ENCODE peak calls at places on chromosome 2, in eight cellular contexts. One of them, this sample, is unnamed.

GRCh38 chr2:17958486-17959092 is 80.1 kb downstream of the KCNS3 start:
- DNase-seq in stimulated activated CD8-positive, alpha-beta memory T cell treated with anti-CD3 and anti-CD28 coated beads, Interleukin-7, amount 100 ng/mL, for 24 hours: no peak
- DNase-seq in effector memory CD8-positive, alpha-beta T cell: no peak
- DNase-seq in NCI-H1105 treated with DMSO at 0.1 percent for 48 hours: no peak
- DNase-seq in kidney tubule cell: no peak
- DNase-seq in activated naive CD8-positive, alpha-beta T cell treated with anti-CD3 and anti-CD28 coated beads for 36 hours: no peak
- DNase-seq in activated naive CD4-positive, alpha-beta T cell treated with anti-CD3 and anti-CD28 coated beads, Interleukin-2, amount 50 U/mL, for 72 hours: no peak
- DNase-seq in heart left ventricle: no peak
- DNase-seq in this sample: no peak

GRCh38 chr2:110216803-110217202 is 4.5 kb upstream of the MTLN start:
- DNase-seq in stimulated activated CD8-positive, alpha-beta memory T cell treated with anti-CD3 and anti-CD28 coated beads, Interleukin-7, amount 100 ng/mL, for 24 hours: no peak
- DNase-seq in effector memory CD8-positive, alpha-beta T cell: no peak
- DNase-seq in NCI-H1105 treated with DMSO at 0.1 percent for 48 hours: no peak
- DNase-seq in kidney tubule cell: no peak
- DNase-seq in activated naive CD8-positive, alpha-beta T cell treated with anti-CD3 and anti-CD28 coated beads for 36 hours: no peak
- DNase-seq in activated naive CD4-positive, alpha-beta T cell treated with anti-CD3 and anti-CD28 coated beads, Interleukin-2, amount 50 U/mL, for 72 hours: no peak
- DNase-seq in heart left ventricle: no peak
- DNase-seq in this sample: no peak

GRCh38 chr2:175571078-175571653 is 389.7 kb upstream of the ATP5MC3 start:
- DNase-seq in stimulated activated CD8-positive, alpha-beta memory T cell treated with anti-CD3 and anti-CD28 coated beads, Interleukin-7, amount 100 ng/mL, for 24 hours: no peak
- DNase-seq in effector memory CD8-positive, alpha-beta T cell: no peak
- DNase-seq in NCI-H1105 treated with DMSO at 0.1 percent for 48 hours: peak; percentile 49
- DNase-seq in kidney tubule cell: no peak
- DNase-seq in activated naive CD8-positive, alpha-beta T cell treated with anti-CD3 and anti-CD28 coated beads for 36 hours: no peak
- DNase-seq in activated naive CD4-positive, alpha-beta T cell treated with anti-CD3 and anti-CD28 coated beads, Interleukin-2, amount 50 U/mL, for 72 hours: no peak
- DNase-seq in heart left ventricle: no peak
- DNase-seq in this sample: no peak

GRCh38 chr2:145091967-145092366 is 572.0 kb upstream of the ZEB2 start:
- DNase-seq in stimulated activated CD8-positive, alpha-beta memory T cell treated with anti-CD3 and anti-CD28 coated beads, Interleukin-7, amount 100 ng/mL, for 24 hours: no peak
- DNase-seq in effector memory CD8-positive, alpha-beta T cell: no peak
- DNase-seq in NCI-H1105 treated with DMSO at 0.1 percent for 48 hours: no peak
- DNase-seq in kidney tubule cell: no peak
- DNase-seq in activated naive CD8-positive, alpha-beta T cell treated with anti-CD3 and anti-CD28 coated beads for 36 hours: no peak
- DNase-seq in activated naive CD4-positive, alpha-beta T cell treated with anti-CD3 and anti-CD28 coated beads, Interleukin-2, amount 50 U/mL, for 72 hours: no peak
- DNase-seq in heart left ventricle: no peak
- DNase-seq in this sample: no peak

GRCh38 chr2:67015681-67016080 is 381.5 kb upstream of the ETAA1 start:
- DNase-seq in stimulated activated CD8-positive, alpha-beta memory T cell treated with anti-CD3 and anti-CD28 coated beads, Interleukin-7, amount 100 ng/mL, for 24 hours: no peak
- DNase-seq in effector memory CD8-positive, alpha-beta T cell: no peak
- DNase-seq in NCI-H1105 treated with DMSO at 0.1 percent for 48 hours: no peak
- DNase-seq in kidney tubule cell: peak; percentile 53
- DNase-seq in activated naive CD8-positive, alpha-beta T cell treated with anti-CD3 and anti-CD28 coated beads for 36 hours: no peak
- DNase-seq in activated naive CD4-positive, alpha-beta T cell treated with anti-CD3 and anti-CD28 coated beads, Interleukin-2, amount 50 U/mL, for 72 hours: no peak
- DNase-seq in heart left ventricle: no peak
- DNase-seq in this sample: no peak

GRCh38 chr2:18883626-18884456 is 294.5 kb upstream of the NT5C1B start:
- DNase-seq in stimulated activated CD8-positive, alpha-beta memory T cell treated with anti-CD3 and anti-CD28 coated beads, Interleukin-7, amount 100 ng/mL, for 24 hours: no peak
- DNase-seq in effector memory CD8-positive, alpha-beta T cell: no peak
- DNase-seq in NCI-H1105 treated with DMSO at 0.1 percent for 48 hours: no peak
- DNase-seq in kidney tubule cell: peak; percentile 29
- DNase-seq in activated naive CD8-positive, alpha-beta T cell treated with anti-CD3 and anti-CD28 coated beads for 36 hours: no peak
- DNase-seq in activated naive CD4-positive, alpha-beta T cell treated with anti-CD3 and anti-CD28 coated beads, Interleukin-2, amount 50 U/mL, for 72 hours: no peak
- DNase-seq in heart left ventricle: no peak
- DNase-seq in this sample: no peak

GRCh38 chr2:43027103-43027482 is 199.3 kb downstream of the ZFP36L2 start:
- DNase-seq in stimulated activated CD8-positive, alpha-beta memory T cell treated with anti-CD3 and anti-CD28 coated beads, Interleukin-7, amount 100 ng/mL, for 24 hours: no peak
- DNase-seq in effector memory CD8-positive, alpha-beta T cell: no peak
- DNase-seq in NCI-H1105 treated with DMSO at 0.1 percent for 48 hours: no peak
- DNase-seq in kidney tubule cell: no peak
- DNase-seq in activated naive CD8-positive, alpha-beta T cell treated with anti-CD3 and anti-CD28 coated beads for 36 hours: no peak
- DNase-seq in activated naive CD4-positive, alpha-beta T cell treated with anti-CD3 and anti-CD28 coated beads, Interleukin-2, amount 50 U/mL, for 72 hours: no peak
- DNase-seq in heart left ventricle: no peak
- DNase-seq in this sample: no peak

GRCh38 chr2:233901884-233902283 is 15.3 kb upstream of the TRPM8 start:
- DNase-seq in stimulated activated CD8-positive, alpha-beta memory T cell treated with anti-CD3 and anti-CD28 coated beads, Interleukin-7, amount 100 ng/mL, for 24 hours: no peak
- DNase-seq in effector memory CD8-positive, alpha-beta T cell: no peak
- DNase-seq in NCI-H1105 treated with DMSO at 0.1 percent for 48 hours: no peak
- DNase-seq in kidney tubule cell: no peak
- DNase-seq in activated naive CD8-positive, alpha-beta T cell treated with anti-CD3 and anti-CD28 coated beads for 36 hours: no peak
- DNase-seq in activated naive CD4-positive, alpha-beta T cell treated with anti-CD3 and anti-CD28 coated beads, Interleukin-2, amount 50 U/mL, for 72 hours: no peak
- DNase-seq in heart left ventricle: no peak
- DNase-seq in this sample: no peak

GRCh38 chr2:106296182-106296815 is 102.2 kb upstream of the UXS1 start:
- DNase-seq in stimulated activated CD8-positive, alpha-beta memory T cell treated with anti-CD3 and anti-CD28 coated beads, Interleukin-7, amount 100 ng/mL, for 24 hours: no peak
- DNase-seq in effector memory CD8-positive, alpha-beta T cell: no peak
- DNase-seq in NCI-H1105 treated with DMSO at 0.1 percent for 48 hours: no peak
- DNase-seq in kidney tubule cell: no peak
- DNase-seq in activated naive CD8-positive, alpha-beta T cell treated with anti-CD3 and anti-CD28 coated beads for 36 hours: no peak
- DNase-seq in activated naive CD4-positive, alpha-beta T cell treated with anti-CD3 and anti-CD28 coated beads, Interleukin-2, amount 50 U/mL, for 72 hours: no peak
- DNase-seq in heart left ventricle: no peak
- DNase-seq in this sample: peak; percentile 41

GRCh38 chr2:58131191-58132011 is 84.8 kb downstream of the VRK2 start:
- DNase-seq in stimulated activated CD8-positive, alpha-beta memory T cell treated with anti-CD3 and anti-CD28 coated beads, Interleukin-7, amount 100 ng/mL, for 24 hours: no peak
- DNase-seq in effector memory CD8-positive, alpha-beta T cell: no peak
- DNase-seq in NCI-H1105 treated with DMSO at 0.1 percent for 48 hours: peak; percentile 6
- DNase-seq in kidney tubule cell: no peak
- DNase-seq in activated naive CD8-positive, alpha-beta T cell treated with anti-CD3 and anti-CD28 coated beads for 36 hours: no peak
- DNase-seq in activated naive CD4-positive, alpha-beta T cell treated with anti-CD3 and anti-CD28 coated beads, Interleukin-2, amount 50 U/mL, for 72 hours: no peak
- DNase-seq in heart left ventricle: no peak
- DNase-seq in this sample: no peak

GRCh38 chr2:70086838-70087702 is at the start of gene PCBP1:
- DNase-seq in stimulated activated CD8-positive, alpha-beta memory T cell treated with anti-CD3 and anti-CD28 coated beads, Interleukin-7, amount 100 ng/mL, for 24 hours: peak; percentile 96
- DNase-seq in effector memory CD8-positive, alpha-beta T cell: peak; percentile 97
- DNase-seq in NCI-H1105 treated with DMSO at 0.1 percent for 48 hours: peak; percentile 82
- DNase-seq in kidney tubule cell: peak; percentile 92
- DNase-seq in activated naive CD8-positive, alpha-beta T cell treated with anti-CD3 and anti-CD28 coated beads for 36 hours: peak; percentile 95
- DNase-seq in activated naive CD4-positive, alpha-beta T cell treated with anti-CD3 and anti-CD28 coated beads, Interleukin-2, amount 50 U/mL, for 72 hours: peak; percentile 96
- DNase-seq in heart left ventricle: peak; percentile 99
- DNase-seq in this sample: peak; percentile 97